ENCODE peak calls at places on chromosomes 16 and 17, in seven cellular contexts. P is astrocyte of the spinal cord; U is small intestine; A is activated T-cell treated with anti-CD3 and anti-CD28 coated beads, Interleukin-2, amount 50 U/mL, for 72 hours; O is fibroblast of lung; H is naive thymus-derived CD4-positive, alpha-beta T cell; R is tibial artery. W is an unnamed sample.

GRCh38 chr16:50238868-50239301 is 27.5 kb upstream of the ADCY7 start:
- DNase-seq in P (no peak), U (no peak), A (no peak), O (no peak), H (no peak), R (no peak), W (no peak)

GRCh38 chr17:7695586-7695985 is 7.3 kb downstream of the WRAP53 start:
- DNase-seq in P (no peak), U (no peak), A (no peak), O (no peak), H (no peak), R (no peak), W (no peak)

GRCh38 chr17:7839199-7839889 is 5.3 kb downstream of the KDM6B start:
- DNase-seq in P (no peak), U (peak), A (peak), O (no peak), H (no peak), R (no peak), W (no peak)

GRCh38 chr16:20621406-20621805 is 45.2 kb upstream of the ACSM2B start:
- DNase-seq in P (no peak), U (no peak), A (no peak), O (no peak), H (no peak), R (no peak), W (no peak)

GRCh38 chr16:85561248-85562101 is 51.6 kb upstream of the GSE1 start:
- DNase-seq in P (no peak), U (no peak), A (no peak), O (no peak), H (no peak), R (no peak), W (no peak)

GRCh38 chr17:36703860-36704266 is 102.5 kb downstream of the MRM1 start:
- DNase-seq in P (peak), U (no peak), A (peak), O (peak), H (peak), R (no peak), W (peak)

GRCh38 chr17:70086468-70086867 is 11.4 kb downstream of the KCNJ16 start:
- DNase-seq in P (no peak), U (no peak), A (no peak), O (peak), H (no peak), R (no peak), W (no peak)

GRCh38 chr17:80922580-80923160 is 69.0 kb upstream of the CHMP6 start:
- DNase-seq in P (no peak), U (no peak), A (no peak), O (no peak), H (no peak), R (no peak), W (no peak)

GRCh38 chr16:55136356-55136755 is 187.6 kb upstream of the IRX6 start:
- DNase-seq in P (no peak), U (no peak), A (no peak), O (no peak), H (no peak), R (no peak), W (no peak)

GRCh38 chr17:50181155-50181554 is 15.3 kb downstream of the SGCA start:
- DNase-seq in P (peak), U (no peak), A (no peak), O (no peak), H (no peak), R (no peak), W (no peak)

W was measured in caudate nucleus.